ENCODE peak calls at places on chromosomes 2 and 18, in five cellular contexts. One of them, this sample, is unnamed. For H3K27me3 and H3K36me3, the result is how much of the 10 kb centered on the place peaks cover.

GRCh38 chr2:168666339-168666738 is 136.1 kb upstream of the NOSTRIN start:
- DNase-seq in right lobe of liver: no peak
- DNase-seq in Karpas-422: no peak
- DNase-seq in CD8-positive, alpha-beta memory T cell: no peak
- DNase-seq in tibial artery: no peak
- DNase-seq in this sample: no peak

GRCh38 chr2:161077367-161078210 is 82.6 kb upstream of the TANK start:
- DNase-seq in right lobe of liver: no peak
- DNase-seq in Karpas-422: no peak
- DNase-seq in CD8-positive, alpha-beta memory T cell: peak
- DNase-seq in tibial artery: no peak
- DNase-seq in this sample: peak

GRCh38 chr2:158131919-158132566 is 30.4 kb downstream of the UPP2 start:
- DNase-seq in right lobe of liver: peak
- DNase-seq in Karpas-422: no peak
- DNase-seq in CD8-positive, alpha-beta memory T cell: no peak
- DNase-seq in tibial artery: no peak
- DNase-seq in this sample: no peak

GRCh38 chr2:10221976-10222870 is 80.5 kb upstream of the HPCAL1 start:
- DNase-seq in right lobe of liver: no peak
- DNase-seq in Karpas-422: no peak
- DNase-seq in CD8-positive, alpha-beta memory T cell: no peak
- DNase-seq in tibial artery: no peak
- DNase-seq in this sample: no peak

GRCh38 chr2:98308068-98308467 is 38.2 kb upstream of the CNGA3 start:
- DNase-seq in right lobe of liver: no peak
- DNase-seq in Karpas-422: no peak
- DNase-seq in CD8-positive, alpha-beta memory T cell: no peak
- DNase-seq in tibial artery: no peak
- DNase-seq in this sample: no peak

GRCh38 chr2:241739651-241740050 is 5.2 kb downstream of the D2HGDH start:
- DNase-seq in right lobe of liver: no peak
- DNase-seq in Karpas-422: no peak
- DNase-seq in CD8-positive, alpha-beta memory T cell: no peak
- DNase-seq in tibial artery: no peak
- DNase-seq in this sample: no peak

GRCh38 chr2:170930132-170931109 is 1.4 kb downstream of the GORASP2 start:
- DNase-seq in right lobe of liver: no peak
- DNase-seq in Karpas-422: peak
- DNase-seq in CD8-positive, alpha-beta memory T cell: peak
- DNase-seq in tibial artery: no peak
- DNase-seq in this sample: peak

GRCh38 chr18:32469190-32469611 is 1.5 kb downstream of the GAREM1 start:
- DNase-seq in right lobe of liver: peak
- DNase-seq in Karpas-422: no peak
- DNase-seq in CD8-positive, alpha-beta memory T cell: no peak
- DNase-seq in tibial artery: peak
- DNase-seq in this sample: no peak

GRCh38 chr2:6475155-6475940 is 390.4 kb downstream of the CMPK2 start:
- DNase-seq in right lobe of liver: no peak
- DNase-seq in Karpas-422: no peak
- DNase-seq in CD8-positive, alpha-beta memory T cell: no peak
- DNase-seq in tibial artery: no peak
- DNase-seq in this sample: peak

GRCh38 chr2:230909841-230910545 is 15.0 kb downstream of the GPR55 start:
- DNase-seq in right lobe of liver: no peak
- DNase-seq in Karpas-422: no peak
- DNase-seq in CD8-positive, alpha-beta memory T cell: no peak
- DNase-seq in tibial artery: peak
- DNase-seq in this sample: no peak

GRCh38 chr2:155298001-155298400 is 599.5 kb downstream of the KCNJ3 start:
- DNase-seq in right lobe of liver: no peak
- DNase-seq in Karpas-422: no peak
- DNase-seq in CD8-positive, alpha-beta memory T cell: no peak
- DNase-seq in tibial artery: no peak
- DNase-seq in this sample: no peak

GRCh38 chr2:235793163-235793752 is 299.4 kb downstream of the AGAP1 start:
- DNase-seq in right lobe of liver: no peak
- DNase-seq in Karpas-422: peak
- DNase-seq in CD8-positive, alpha-beta memory T cell: no peak
- DNase-seq in tibial artery: no peak
- DNase-seq in this sample: no peak

GRCh38 chr2:8520791-8521344 is 161.0 kb upstream of the ID2 start:
- DNase-seq in right lobe of liver: no peak
- DNase-seq in Karpas-422: no peak
- DNase-seq in CD8-positive, alpha-beta memory T cell: no peak
- DNase-seq in tibial artery: no peak
- DNase-seq in this sample: peak

GRCh38 chr18:13500227-13500865 is 226.0 kb downstream of the FAM210A start:
- DNase-seq in right lobe of liver: no peak
- DNase-seq in Karpas-422: no peak
- DNase-seq in CD8-positive, alpha-beta memory T cell: no peak
- DNase-seq in tibial artery: peak
- DNase-seq in this sample: no peak

GRCh38 chr2:24015562-24016375 is 5.9 kb downstream of the MFSD2B start:
- DNase-seq in right lobe of liver: no peak
- DNase-seq in Karpas-422: no peak
- DNase-seq in CD8-positive, alpha-beta memory T cell: no peak
- DNase-seq in tibial artery: no peak
- DNase-seq in this sample: no peak

GRCh38 chr2:24632175-24632574 is 141.1 kb downstream of the NCOA1 start:
- DNase-seq in right lobe of liver: no peak
- DNase-seq in Karpas-422: peak
- DNase-seq in CD8-positive, alpha-beta memory T cell: no peak
- DNase-seq in tibial artery: no peak
- DNase-seq in this sample: no peak

GRCh38 chr2:176188218-176188968 is at the start of gene HOXD1:
- DNase-seq in right lobe of liver: no peak
- DNase-seq in Karpas-422: no peak
- DNase-seq in CD8-positive, alpha-beta memory T cell: no peak
- DNase-seq in tibial artery: no peak
- DNase-seq in this sample: no peak

GRCh38 chr2:224776795-224777562 is 60.8 kb upstream of the CCDC195 start:
- DNase-seq in right lobe of liver: no peak
- DNase-seq in Karpas-422: no peak
- DNase-seq in CD8-positive, alpha-beta memory T cell: no peak
- DNase-seq in tibial artery: no peak
- DNase-seq in this sample: no peak

GRCh38 chr2:102698369-102699111 is 63.3 kb upstream of the TMEM182 start:
- DNase-seq in right lobe of liver: peak
- DNase-seq in Karpas-422: no peak
- DNase-seq in CD8-positive, alpha-beta memory T cell: no peak
- DNase-seq in tibial artery: no peak
- DNase-seq in this sample: no peak

GRCh38 chr2:230912046-230912445 is 13.0 kb downstream of the GPR55 start:
- DNase-seq in right lobe of liver: no peak
- DNase-seq in Karpas-422: no peak
- DNase-seq in CD8-positive, alpha-beta memory T cell: no peak
- DNase-seq in tibial artery: peak
- DNase-seq in this sample: no peak

GRCh38 chr2:59342166-59342565 is 1101.0 kb upstream of the FANCL start:
- DNase-seq in right lobe of liver: no peak
- DNase-seq in Karpas-422: no peak
- DNase-seq in CD8-positive, alpha-beta memory T cell: no peak
- DNase-seq in tibial artery: no peak
- DNase-seq in this sample: no peak

GRCh38 chr2:233556756-233557736 is 9.5 kb downstream of the USP40 start:
- DNase-seq in right lobe of liver: no peak
- DNase-seq in Karpas-422: no peak
- DNase-seq in CD8-positive, alpha-beta memory T cell: no peak
- DNase-seq in tibial artery: no peak
- DNase-seq in this sample: no peak

GRCh38 chr2:26978061-26978596 is 7.7 kb downstream of the MAPRE3 start:
- DNase-seq in right lobe of liver: peak
- DNase-seq in Karpas-422: no peak
- DNase-seq in CD8-positive, alpha-beta memory T cell: no peak
- DNase-seq in tibial artery: no peak
- DNase-seq in this sample: no peak

GRCh38 chr18:48821251-48821590 is 129.5 kb downstream of the SMAD7 start:
- DNase-seq in right lobe of liver: no peak
- DNase-seq in Karpas-422: no peak
- DNase-seq in CD8-positive, alpha-beta memory T cell: no peak
- DNase-seq in tibial artery: no peak
- DNase-seq in this sample: no peak

GRCh38 chr2:160810406-160810805 is 316.8 kb upstream of the RBMS1 start:
- DNase-seq in right lobe of liver: no peak
- DNase-seq in Karpas-422: no peak
- DNase-seq in CD8-positive, alpha-beta memory T cell: no peak
- DNase-seq in tibial artery: no peak
- DNase-seq in this sample: no peak

GRCh38 chr2:117771969-117772630 is 42.4 kb upstream of the DDX18 start:
- DNase-seq in right lobe of liver: no peak
- DNase-seq in Karpas-422: peak
- DNase-seq in CD8-positive, alpha-beta memory T cell: no peak
- DNase-seq in tibial artery: no peak
- DNase-seq in this sample: no peak

GRCh38 chr2:113407446-113408099 is 29.9 kb upstream of the ZNG1B start:
- DNase-seq in right lobe of liver: no peak
- DNase-seq in Karpas-422: no peak
- DNase-seq in CD8-positive, alpha-beta memory T cell: no peak
- DNase-seq in tibial artery: no peak
- DNase-seq in this sample: no peak

GRCh38 chr2:117980783-117981676 is 32.8 kb downstream of the CCDC93 start:
- DNase-seq in right lobe of liver: no peak
- DNase-seq in Karpas-422: no peak
- DNase-seq in CD8-positive, alpha-beta memory T cell: no peak
- DNase-seq in tibial artery: no peak
- DNase-seq in this sample: no peak

GRCh38 chr18:63236417-63236816 is 83.2 kb downstream of the BCL2 start:
- DNase-seq in right lobe of liver: peak
- DNase-seq in Karpas-422: no peak
- DNase-seq in CD8-positive, alpha-beta memory T cell: no peak
- DNase-seq in tibial artery: no peak
- DNase-seq in this sample: no peak

GRCh38 chr18:63237911-63238710 is 81.5 kb downstream of the BCL2 start:
- DNase-seq in right lobe of liver: peak
- DNase-seq in Karpas-422: no peak
- DNase-seq in CD8-positive, alpha-beta memory T cell: no peak
- DNase-seq in tibial artery: peak
- DNase-seq in this sample: no peak

GRCh38 chr18:63237486-63237885 is 82.1 kb downstream of the BCL2 start:
- DNase-seq in right lobe of liver: no peak
- DNase-seq in Karpas-422: no peak
- DNase-seq in CD8-positive, alpha-beta memory T cell: no peak
- DNase-seq in tibial artery: no peak
- DNase-seq in this sample: no peak

GRCh38 chr18:63238711-63239110 is 80.9 kb downstream of the BCL2 start:
- DNase-seq in right lobe of liver: no peak
- DNase-seq in Karpas-422: no peak
- DNase-seq in CD8-positive, alpha-beta memory T cell: no peak
- DNase-seq in tibial artery: no peak
- DNase-seq in this sample: no peak

GRCh38 chr18:63236990-63237389 is 82.6 kb downstream of the BCL2 start:
- DNase-seq in right lobe of liver: no peak
- DNase-seq in Karpas-422: no peak
- DNase-seq in CD8-positive, alpha-beta memory T cell: no peak
- DNase-seq in tibial artery: peak
- DNase-seq in this sample: no peak
- H3K27me3 ChIP-seq in right lobe of liver: under half
- H3K27me3 ChIP-seq in Karpas-422: under half
- H3K27me3 ChIP-seq in CD8-positive, alpha-beta memory T cell: under half
- H3K27me3 ChIP-seq in tibial artery: under half
- H3K27me3 ChIP-seq in this sample: under half

GRCh38 chr2:216109962-216110614 is 940 bp downstream of the XRCC5 start:
- DNase-seq in right lobe of liver: no peak
- DNase-seq in Karpas-422: peak
- DNase-seq in CD8-positive, alpha-beta memory T cell: no peak
- DNase-seq in tibial artery: no peak
- DNase-seq in this sample: peak
- H3K36me3 ChIP-seq in right lobe of liver: under half
- H3K36me3 ChIP-seq in Karpas-422: under half
- H3K36me3 ChIP-seq in CD8-positive, alpha-beta memory T cell: under half
- H3K36me3 ChIP-seq in tibial artery: under half
- H3K36me3 ChIP-seq in this sample: under half

DNA sequence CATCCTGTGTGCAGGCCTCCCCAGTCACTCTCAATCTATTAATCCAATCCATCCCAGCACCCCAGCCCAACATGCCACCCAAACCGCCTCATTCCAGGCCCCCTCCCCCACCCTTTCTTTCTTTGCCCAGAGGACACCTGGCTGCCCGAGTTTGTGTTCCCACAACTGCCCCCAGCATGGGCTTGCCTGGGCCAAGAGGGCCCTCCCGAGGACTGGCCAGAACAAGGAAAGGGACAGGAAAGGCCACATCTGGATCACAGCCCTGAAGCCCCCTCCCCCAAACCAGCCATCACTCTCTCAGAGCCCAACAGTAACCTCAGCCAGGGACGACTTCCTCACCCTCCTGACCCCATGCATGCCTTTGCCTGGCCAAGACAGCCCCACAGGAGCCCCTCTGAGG is 1.2 kb downstream of the TNS1 start:
- DNase-seq in right lobe of liver: no peak
- DNase-seq in Karpas-422: no peak
- DNase-seq in CD8-positive, alpha-beta memory T cell: no peak
- DNase-seq in tibial artery: no peak
- DNase-seq in this sample: no peak
- H3K4me3 ChIP-seq in right lobe of liver: no peak
- H3K4me3 ChIP-seq in Karpas-422: no peak
- H3K4me3 ChIP-seq in CD8-positive, alpha-beta memory T cell: no peak
- H3K4me3 ChIP-seq in tibial artery: peak
- H3K4me3 ChIP-seq in this sample: no peak

DNA sequence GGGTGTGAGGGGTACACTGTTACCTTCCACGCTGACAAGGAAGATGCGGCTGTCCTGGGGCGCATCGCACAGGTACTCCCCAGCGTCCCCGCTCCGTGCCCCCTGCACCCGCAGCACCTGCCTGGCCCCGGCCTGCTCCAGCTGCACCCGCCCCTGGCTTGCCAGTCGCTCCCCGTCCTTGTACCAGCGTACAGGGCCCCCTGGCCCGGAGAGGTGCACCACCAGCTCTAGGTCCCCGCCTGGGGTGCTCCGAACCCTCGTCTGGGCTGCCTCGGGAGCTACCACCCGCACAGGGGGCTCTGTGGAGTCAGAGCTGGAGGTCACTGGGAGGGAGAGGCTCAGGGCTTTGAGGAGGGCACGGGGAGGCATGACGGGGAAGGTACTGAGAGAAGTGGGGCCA is 13.5 kb downstream of the TMEM198 start:
- DNase-seq in right lobe of liver: no peak
- DNase-seq in Karpas-422: no peak
- DNase-seq in CD8-positive, alpha-beta memory T cell: no peak
- DNase-seq in tibial artery: no peak
- DNase-seq in this sample: no peak
- H3K27me3 ChIP-seq in right lobe of liver: under half
- H3K27me3 ChIP-seq in Karpas-422: under half
- H3K27me3 ChIP-seq in CD8-positive, alpha-beta memory T cell: under half
- H3K27me3 ChIP-seq in tibial artery: under half
- H3K27me3 ChIP-seq in this sample: under half

DNA sequence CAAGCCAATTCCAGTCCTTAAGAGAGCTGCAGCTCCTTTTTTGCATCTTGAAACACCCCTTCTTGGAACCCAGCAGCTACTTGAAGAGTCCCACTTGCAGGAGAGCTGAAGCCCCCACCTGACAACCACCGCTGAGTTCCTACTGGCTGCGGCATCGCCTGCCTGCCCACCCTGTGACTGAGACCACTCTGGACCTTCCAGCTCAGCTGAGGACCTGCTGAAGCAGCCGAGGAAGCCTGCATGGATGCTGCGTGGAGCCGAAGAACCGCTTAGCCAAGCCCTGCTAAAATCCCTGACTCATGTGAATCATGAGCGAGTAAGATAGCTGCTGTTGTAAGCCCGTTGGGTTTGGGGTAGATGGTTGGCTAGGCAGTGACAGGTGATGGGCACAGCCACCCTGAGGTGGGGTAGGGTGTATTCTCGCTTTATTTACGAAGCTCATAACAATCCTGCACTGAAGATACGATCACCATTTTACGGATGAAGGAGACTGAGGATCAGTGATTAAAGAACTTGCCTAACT is 78.4 kb downstream of the INHBB start:
- DNase-seq in right lobe of liver: no peak
- DNase-seq in Karpas-422: no peak
- DNase-seq in CD8-positive, alpha-beta memory T cell: no peak
- DNase-seq in tibial artery: no peak
- DNase-seq in this sample: no peak
- H3K36me3 ChIP-seq in right lobe of liver: under half
- H3K36me3 ChIP-seq in Karpas-422: under half
- H3K36me3 ChIP-seq in CD8-positive, alpha-beta memory T cell: under half
- H3K36me3 ChIP-seq in tibial artery: under half
- H3K36me3 ChIP-seq in this sample: under half